ENCODE peak calls at places on chromosomes 16 and 17, in six cellular contexts. Q is left ventricle myocardium inferior; P is HFF-Myc; L is CD8-positive, alpha-beta T cell; I is aorta; W is BJ. H is an unnamed sample.

GRCh38 chr16:65229191-65229662 is 107.4 kb upstream of the CDH11 start:
- DNase-seq in L (no peak), I (no peak), Q (no peak), W (peak), P (no peak), H (no peak)

GRCh38 chr17:10055251-10055975 is 143.0 kb downstream of the GAS7 start:
- DNase-seq in P (no peak), I (no peak), Q (no peak), L (no peak), W (no peak), H (no peak)

GRCh38 chr17:78645421-78646295 is 68.5 kb upstream of the DNAH17 start:
- DNase-seq in W (no peak), P (no peak), Q (peak), I (peak), L (peak), H (no peak)

GRCh38 chr16:24191876-24192402 is 64.2 kb upstream of the CACNG3 start:
- DNase-seq in L (no peak), W (no peak), P (no peak), Q (no peak), I (no peak), H (no peak)

GRCh38 chr17:34797724-34798123 is 163.5 kb downstream of the CCT6B start:
- DNase-seq in Q (no peak), W (no peak), I (no peak), L (no peak), P (no peak), H (peak)

GRCh38 chr16:65319621-65320231 is 197.9 kb upstream of the CDH11 start:
- DNase-seq in P (no peak), L (no peak), I (no peak), Q (no peak), W (no peak), H (no peak)

GRCh38 chr17:76952402-76952801 is 84.2 kb downstream of the MGAT5B start:
- DNase-seq in W (no peak), I (no peak), L (no peak), P (no peak), Q (no peak), H (no peak)

GRCh38 chr16:4679854-4680636 is 13.3 kb upstream of the NUDT16L1 start:
- DNase-seq in Q (peak), W (no peak), I (peak), L (no peak), P (no peak), H (no peak)

GRCh38 chr17:50145532-50146229 is 4.8 kb downstream of the PPP1R9B start:
- DNase-seq in P (no peak), L (no peak), I (no peak), W (no peak), Q (no peak), H (no peak)

GRCh38 chr17:40372031-40372430 is 7.5 kb upstream of the GJD3 start:
- DNase-seq in Q (no peak), L (no peak), P (no peak), I (no peak), W (no peak), H (no peak)

GRCh38 chr17:58337126-58337599 is 8.6 kb upstream of the TSPOAP1 start:
- DNase-seq in L (no peak), I (peak), P (no peak), W (no peak), Q (no peak), H (no peak)

GRCh38 chr17:35914354-35914753 is 16.2 kb downstream of the RDM1 start:
- DNase-seq in W (no peak), P (no peak), Q (no peak), L (no peak), I (no peak), H (no peak)

GRCh38 chr16:84111481-84111880 is 5.3 kb downstream of the MBTPS1 start:
- DNase-seq in P (no peak), L (no peak), W (no peak), I (no peak), Q (no peak), H (no peak)
- H3K4me3 ChIP-seq in P (no peak), L (no peak), W (no peak), I (no peak), Q (no peak), H (no peak)

GRCh38 chr16:18969050-18969854 is 14.5 kb upstream of the TMC7 start:
- DNase-seq in L (peak), W (no peak), I (peak), P (peak), Q (peak), H (no peak)
- H3K4me3 ChIP-seq in L (no peak), W (peak), I (no peak), P (peak), Q (peak), H (peak)

DNA sequence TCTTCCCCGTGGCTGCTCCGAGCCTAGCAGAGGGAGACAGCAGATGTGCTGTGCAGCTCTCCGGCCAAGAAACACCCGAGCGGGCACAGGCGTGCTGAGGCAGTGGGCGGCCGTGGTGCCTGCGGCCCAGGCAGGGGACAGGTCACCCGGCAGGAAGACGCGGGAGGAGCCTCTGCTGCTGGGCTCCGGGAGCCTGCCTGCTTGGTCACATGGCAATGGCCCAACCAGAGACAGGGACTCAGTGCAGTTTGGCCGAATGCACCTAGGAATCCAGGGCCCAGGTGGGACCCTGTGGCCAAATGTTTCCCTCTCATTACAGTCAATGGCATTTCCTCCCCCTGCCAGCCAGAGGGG is 118.1 kb downstream of the C16orf78 start:
- DNase-seq in W (no peak), I (no peak), L (no peak), P (no peak), Q (peak), H (no peak)
- H3K4me3 ChIP-seq in W (no peak), I (peak), L (no peak), P (no peak), Q (peak), H (no peak)

DNA sequence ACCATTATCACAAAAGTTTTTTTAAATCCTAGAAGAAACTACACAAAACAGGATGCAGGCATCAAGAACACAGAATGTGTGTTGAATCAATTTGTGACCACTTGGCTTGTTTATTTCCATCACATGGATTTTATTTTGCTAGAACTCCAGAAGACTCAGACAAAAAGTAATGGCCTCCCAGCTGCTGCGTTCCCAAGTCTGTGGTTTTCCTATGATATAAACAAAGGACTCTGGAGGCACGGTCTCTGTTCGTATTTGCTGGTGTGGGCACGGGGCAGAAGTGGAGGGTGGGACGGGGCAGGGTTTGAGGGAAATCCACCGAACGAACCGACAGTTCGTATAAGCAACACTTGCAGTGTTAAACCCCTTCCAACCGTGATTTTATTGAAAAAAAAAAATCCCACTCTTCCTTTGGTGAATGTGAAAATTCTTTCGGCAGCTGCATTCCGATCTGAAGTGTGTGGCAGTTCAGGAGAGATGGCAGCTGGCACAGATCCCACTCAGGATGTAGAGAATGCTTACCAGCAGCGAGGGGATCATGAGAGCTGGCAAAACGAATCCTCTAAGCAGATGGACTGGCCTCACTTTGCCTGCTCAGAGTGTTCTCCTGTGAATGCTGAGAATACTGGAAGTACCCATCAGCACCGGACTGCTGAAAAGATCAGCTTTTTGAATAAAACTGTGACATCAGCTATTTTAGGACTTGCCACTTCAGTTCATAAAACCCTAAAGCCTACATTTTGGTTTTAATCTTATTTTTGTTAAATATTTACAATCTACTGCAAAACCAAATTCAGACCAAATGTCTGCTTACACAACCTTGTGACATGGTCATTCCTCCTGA is 165.2 kb downstream of the VPS53 start:
- DNase-seq in Q (no peak), P (peak), I (no peak), L (no peak), W (peak), H (peak)
- H3K4me3 ChIP-seq in Q (no peak), P (peak), I (no peak), L (no peak), W (peak), H (peak)

GRCh38 chr17:75388476-75389030 is 16.9 kb downstream of the GRB2 start:
- DNase-seq in L (no peak), I (no peak), W (no peak), Q (no peak), P (no peak), H (no peak)
- H3K4me3 ChIP-seq in L (no peak), I (no peak), W (no peak), Q (no peak), P (no peak), H (no peak)

GRCh38 chr17:1047177-1047885 is 50.4 kb downstream of the TIMM22 start:
- DNase-seq in W (no peak), L (no peak), Q (peak), P (no peak), I (peak), H (no peak)
- H3K4me3 ChIP-seq in W (no peak), L (no peak), Q (peak), P (no peak), I (no peak), H (no peak)

DNA sequence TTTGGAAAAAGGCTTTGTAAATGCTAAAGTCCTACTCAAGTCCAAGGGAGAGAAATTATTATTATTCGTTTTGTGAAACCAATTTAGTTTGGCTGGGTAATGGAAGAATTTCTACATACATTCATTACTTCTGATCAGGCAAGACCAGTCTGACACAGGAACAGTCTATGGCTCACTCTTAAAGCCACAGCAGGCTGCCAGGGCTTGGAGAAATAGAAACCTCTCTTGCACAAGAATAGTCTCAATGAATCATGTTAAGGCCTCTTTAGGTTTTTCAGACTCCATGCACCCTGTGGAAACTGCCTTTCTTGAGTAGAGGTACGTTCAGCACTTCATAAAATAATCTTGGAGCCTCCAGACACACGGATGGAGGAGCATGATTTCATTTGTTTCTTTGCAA is 167.7 kb downstream of the IRX3 start:
- DNase-seq in L (no peak), Q (no peak), W (no peak), I (no peak), P (no peak), H (no peak)
- H3K4me3 ChIP-seq in L (no peak), Q (no peak), W (no peak), I (no peak), P (no peak), H (no peak)

H was measured in retinal pigment epithelial cell.